ENCODE peak calls at places on chromosomes 6 and 20, in nine cellular contexts. Z is dermis blood vessel endothelial cell; N is hypothalamus; X is stimulated activated CD8-positive, alpha-beta memory T cell treated with anti-CD3 and anti-CD28 coated beads, Interleukin-12 subunit alpha, Interleukin-12 subunit beta, amount 100 ng/mL, for 4 hours; W is NCI-H510A treated with DMSO at 0.1 percent for 48 hours; E is mesothelial cell of epicardium; T is stimulated activated CD4-positive, alpha-beta T cell treated with anti-CD3 and anti-CD28 coated beads, Interleukin-15, amount 100 ng/mL, for 1 hour; J is GM13976; C is activated naive CD4-positive, alpha-beta T cell treated with anti-CD3 and anti-CD28 coated beads, Interleukin-2, amount 10 ng/mL, durations not matched to agents 7 days and 5 days. I is an unnamed sample.

GRCh38 chr6:155234687-155235543 is 28.9 kb upstream of the CLDN20 start:
- DNase-seq in W (no peak), J (no peak), X (no peak), C (no peak), Z (no peak), E (no peak), T (no peak), N (no peak), I (no peak)

GRCh38 chr20:32752458-32753250 is 9.4 kb upstream of the COMMD7 start:
- DNase-seq in E (no peak), W (no peak), X (no peak), J (no peak), Z (no peak), T (no peak), N (no peak), C (no peak), I (no peak)

GRCh38 chr6:113936093-113936934 is 34.6 kb downstream of the HDAC2 start:
- DNase-seq in X (no peak), T (no peak), W (peak; percentile 11), J (peak; percentile 50), E (no peak), C (no peak), Z (peak; percentile 82), N (no peak), I (no peak)

GRCh38 chr6:165925474-165926156 is 242.0 kb downstream of the TBXT start:
- DNase-seq in J (no peak), W (no peak), N (no peak), X (no peak), E (no peak), C (no peak), T (no peak), Z (no peak), I (no peak)

GRCh38 chr6:165653196-165653595 is 9.8 kb downstream of the PDE10A start:
- DNase-seq in E (no peak), Z (peak; percentile 67), W (no peak), T (no peak), C (no peak), N (no peak), J (no peak), X (no peak), I (no peak)

GRCh38 chr6:17493286-17493685 is 99.9 kb downstream of the CAP2 start:
- DNase-seq in C (no peak), N (no peak), W (no peak), X (no peak), J (no peak), T (no peak), E (no peak), Z (peak; percentile 87), I (no peak)

GRCh38 chr6:11354019-11354418 is 121.6 kb upstream of the NEDD9 start:
- DNase-seq in C (peak; percentile 79), X (peak; percentile 47), E (no peak), T (peak; percentile 44), N (no peak), J (peak; percentile 43), Z (peak; percentile 96), W (no peak), I (peak; percentile 66)

GRCh38 chr20:51026317-51026716 is 3.4 kb upstream of the KCNG1 start:
- DNase-seq in J (no peak), Z (no peak), C (no peak), T (no peak), X (no peak), W (no peak), E (no peak), N (no peak), I (no peak)

GRCh38 chr6:125781307-125781868 is 9.4 kb upstream of the NCOA7 start:
- DNase-seq in C (peak; percentile 69), E (no peak), J (peak; percentile 42), X (no peak), T (no peak), Z (peak; percentile 57), W (peak; percentile 24), N (no peak), I (peak; percentile 69)

GRCh38 chr6:26199773-26200728 is 112.8 kb downstream of the HFE start:
- DNase-seq in C (no peak), N (no peak), Z (peak; percentile 57), X (no peak), T (no peak), E (no peak), W (peak; percentile 58), J (no peak), I (no peak)